ENCODE peak calls at places on chromosomes 13 and 19, in six cellular contexts. O is SK-N-SH, P is heart left ventricle, K is right lobe of liver, F is kidney epithelial cell, R is HFF-Myc. C is an unnamed sample.

GRCh38 chr19:1469936-1470863 is 8.8 kb downstream of the C19orf25 start:
- DNase-seq in O (no peak), K (no peak), F (no peak), P (no peak), R (no peak), C (no peak)

GRCh38 chr13:98273067-98273823 is 96.2 kb upstream of the RNF113B start:
- DNase-seq in R (no peak), K (no peak), P (no peak), O (no peak), F (no peak), C (no peak)

GRCh38 chr13:44429311-44429710 is 55.7 kb downstream of the SERP2 start:
- DNase-seq in O (no peak), K (no peak), P (no peak), F (no peak), R (no peak), C (no peak)

GRCh38 chr13:98880673-98881072 is 97.2 kb downstream of the DOCK9 start:
- DNase-seq in O (no peak), R (no peak), K (no peak), F (no peak), P (no peak), C (no peak)

GRCh38 chr19:3140667-3141038 is 4.8 kb downstream of the GNA15 start:
- DNase-seq in K (no peak), F (no peak), P (no peak), R (no peak), O (no peak), C (no peak)

GRCh38 chr19:29714371-29714952 is 599 bp downstream of the C19orf12 start:
- DNase-seq in K (no peak), P (no peak), R (no peak), O (no peak), F (no peak), C (peak; percentile 11)

GRCh38 chr13:23758783-23759527 is 130.2 kb downstream of the MIPEP start:
- DNase-seq in F (no peak), O (no peak), K (no peak), P (no peak), R (no peak), C (no peak)

GRCh38 chr13:30049692-30050091 is 199.3 kb upstream of the UBL3 start:
- DNase-seq in K (no peak), O (no peak), F (no peak), R (no peak), P (peak; percentile 42), C (no peak)

GRCh38 chr19:31548941-31549340 is 199.7 kb upstream of the TSHZ3 start:
- DNase-seq in O (no peak), P (no peak), R (no peak), K (no peak), F (no peak), C (peak; percentile 19)

GRCh38 chr19:9885077-9885552 is 50.0 kb downstream of the PIN1 start:
- DNase-seq in R (no peak), K (no peak), F (no peak), O (peak; percentile 32), P (peak; percentile 44), C (no peak)

GRCh38 chr13:26759907-26760834 is at the start of gene GPR12:
- DNase-seq in P (no peak), R (no peak), O (peak; percentile 66), K (no peak), F (no peak), C (peak; percentile 1)

GRCh38 chr13:44790289-44790688 is 199.0 kb downstream of the NUFIP1 start:
- DNase-seq in O (no peak), F (no peak), R (no peak), P (no peak), K (no peak), C (no peak)

GRCh38 chr13:75687145-75687763 is 51.1 kb downstream of the LMO7 start:
- DNase-seq in O (peak; percentile 10), K (no peak), F (no peak), P (no peak), R (peak; percentile 24), C (peak; percentile 62)

GRCh38 chr19:35348909-35349611 is 1.4 kb downstream of the FFAR1 start:
- DNase-seq in R (no peak), O (no peak), F (no peak), K (peak; percentile 39), P (no peak), C (no peak)

GRCh38 chr19:8585057-8585893 is 8.0 kb upstream of the MYO1F start:
- DNase-seq in F (no peak), O (no peak), K (no peak), P (no peak), R (no peak), C (no peak)

DNA sequence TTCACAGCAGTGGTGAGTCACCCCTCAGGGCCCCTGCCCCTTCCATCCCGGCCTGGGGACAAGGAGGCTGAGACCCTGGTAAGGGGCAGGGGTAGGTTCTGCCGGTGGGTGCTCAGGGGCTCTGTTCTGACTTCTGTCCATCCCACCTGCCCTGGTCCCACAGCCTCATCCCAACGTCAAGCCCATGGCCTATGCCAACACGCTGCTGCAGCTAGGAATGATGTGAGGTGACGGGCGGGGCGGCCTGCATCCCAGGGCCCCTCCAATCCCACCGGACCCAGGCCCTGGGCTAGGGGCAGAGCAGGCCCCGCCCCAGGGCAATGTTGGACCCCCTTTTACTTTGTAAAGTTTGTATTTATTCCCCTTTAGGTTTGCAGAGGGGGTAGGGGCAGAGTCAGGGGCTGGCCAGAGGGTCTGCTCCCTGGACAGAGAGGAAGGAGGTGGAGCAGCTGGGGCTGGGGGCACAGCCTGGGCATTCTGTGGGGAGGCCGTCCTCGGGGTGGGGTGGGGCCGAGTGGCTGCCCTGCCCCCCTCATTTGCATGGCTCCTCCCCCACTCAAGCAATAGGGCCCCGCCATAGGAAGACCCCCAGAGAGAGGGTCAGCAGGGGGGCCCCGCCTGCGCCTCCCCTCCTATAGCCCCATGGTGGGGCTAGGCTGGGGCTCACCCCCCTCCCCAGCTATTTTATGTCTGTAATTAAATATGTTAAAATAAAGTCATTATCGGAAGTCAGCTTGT is 23.1 kb downstream of the CCDC8 start:
- DNase-seq in P (no peak), F (no peak), K (peak; percentile 44), R (no peak), O (peak; percentile 72), C (no peak)
- H3K4me3 ChIP-seq in P (no peak overlapping the region), F (no peak overlapping the region), K (no peak overlapping the region), R (no peak overlapping the region), O (no peak overlapping the region), C (no peak overlapping the region)

GRCh38 chr19:13827656-13828055 is 32.4 kb downstream of the ZSWIM4 start:
- DNase-seq in R (no peak), O (no peak), K (no peak), P (no peak), F (no peak), C (no peak)
- TF ChIP-seq CTCF in R (no peak), O (no peak), K (no peak), P (no peak), F (no peak), C (peak; percentile 2)

GRCh38 chr19:44071824-44072542 is at the start of gene ZNF284:
- DNase-seq in F (peak; percentile 77), R (peak; percentile 85), P (peak; percentile 91), K (peak; percentile 89), O (peak; percentile 86), C (peak; percentile 91)
- H3K4me3 ChIP-seq in F (peak within 1 kb of the TSS; percentile 53), R (peak within 1 kb of the TSS; percentile 61), P (peak within 1 kb of the TSS; percentile 72), K (peak within 1 kb of the TSS; percentile 50), O (peak within 1 kb of the TSS; percentile 71), C (peak within 1 kb of the TSS; percentile 92)

DNA sequence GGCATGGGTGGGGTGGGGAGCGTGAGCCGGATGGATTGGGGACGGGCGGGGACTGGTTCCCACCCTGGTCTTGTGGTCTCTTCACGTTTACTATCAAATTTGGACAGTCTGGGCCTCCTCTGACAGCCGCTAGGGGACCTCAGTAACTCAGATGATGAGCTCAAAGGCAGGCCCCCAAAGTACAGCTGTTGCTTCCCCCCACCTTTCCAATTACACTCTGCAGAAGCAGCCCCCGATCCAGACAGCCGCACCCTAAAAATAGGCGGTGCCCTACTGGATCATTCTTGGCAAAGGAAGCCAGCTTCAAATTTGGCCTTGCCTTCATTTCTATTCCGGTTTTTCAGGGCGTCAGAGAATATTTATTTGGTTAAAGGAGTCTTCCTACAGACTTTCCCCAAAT is 1.9 kb upstream of the FOXO1 start:
- DNase-seq in R (no peak), K (no peak), O (no peak), F (no peak), P (peak; percentile 55), C (no peak)
- TF ChIP-seq CTCF in R (peak; percentile 13), K (peak; percentile 12), O (no peak), F (peak; percentile 44), P (peak; percentile 59), C (peak; percentile 62)

DNA sequence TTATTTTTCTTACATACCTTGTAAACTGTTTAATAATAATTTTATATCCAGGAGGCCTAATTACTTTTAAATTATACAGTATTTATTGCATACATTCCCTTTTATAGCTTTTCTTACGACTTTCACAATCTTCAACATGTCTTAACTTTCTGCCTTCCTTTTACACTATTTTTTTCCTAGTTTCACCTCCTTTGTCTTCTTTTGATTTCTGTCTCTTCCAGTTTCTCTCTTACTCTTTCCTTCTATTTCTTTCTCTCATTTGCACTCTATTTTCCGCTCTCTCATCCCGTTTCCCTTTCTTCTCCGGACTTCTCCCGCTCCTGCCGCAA is 11.5 kb downstream of the ZNF552 start:
- DNase-seq in F (no peak), K (no peak), R (no peak), P (no peak), O (no peak), C (no peak)
- H3K4me3 ChIP-seq in F (peak overlapping the region; percentile 79), K (peak overlapping the region; percentile 37), R (peak overlapping the region; percentile 58), P (peak overlapping the region; percentile 58), O (peak overlapping the region; percentile 67), C (peak overlapping the region; percentile 83)

GRCh38 chr19:41537789-41538188 is 38.2 kb upstream of the CEACAM21 start:
- DNase-seq in R (no peak), K (no peak), F (no peak), O (no peak), P (no peak), C (peak; percentile 6)
- TF ChIP-seq CTCF in R (peak; percentile 61), K (peak; percentile 28), F (peak; percentile 9), O (peak; percentile 59), P (peak; percentile 60), C (peak; percentile 49)